ENCODE peak calls at places on chromosomes 4 and X, in nine cellular contexts. Z is stomach, T is SK-N-SH, O is K562, J is HepG2, E is transverse colon, R is sigmoid colon, X is upper lobe of left lung, U is GM12878. F is an unnamed sample.

GRCh38 chrX:270848-271367 is 10.3 kb upstream of the PLCXD1 start:
- DNase-seq in Z (peak; percentile 21), T (no peak), O (no peak), J (no peak), E (no peak), R (peak; percentile 63), X (peak; percentile 63), U (no peak), F (peak; percentile 41)

GRCh38 chrX:154019061-154019621 is 561 bp downstream of the IRAK1 start:
- DNase-seq in Z (no peak), T (peak; percentile 66), O (peak; percentile 29), J (no peak), E (peak; percentile 21), R (no peak), X (no peak), U (no peak), F (no peak)

GRCh38 chr4:121053601-121054143 is 18.7 kb downstream of the NDNF start:
- DNase-seq in Z (no peak), T (no peak), O (no peak), J (no peak), E (peak; percentile 70), R (no peak), X (no peak), U (no peak), F (no peak)

GRCh38 chr4:75254745-75255144 is 259.5 kb downstream of the RCHY1 start:
- DNase-seq in Z (no peak), T (no peak), O (no peak), J (no peak), E (no peak), R (no peak), X (no peak), U (no peak), F (no peak)

GRCh38 chr4:55013431-55013955 is 111.9 kb downstream of the KDR start:
- DNase-seq in Z (no peak), T (no peak), O (no peak), J (no peak), E (no peak), R (no peak), X (no peak), U (no peak), F (no peak)

GRCh38 chrX:150635952-150636351 is 57.2 kb upstream of the MTMR1 start:
- DNase-seq in Z (no peak), T (no peak), O (no peak), J (no peak), E (no peak), R (no peak), X (no peak), U (peak; percentile 5), F (no peak)

GRCh38 chr4:152530600-152530999 is 5.3 kb downstream of the FBXW7 start:
- DNase-seq in Z (no peak), T (no peak), O (no peak), J (no peak), E (no peak), R (no peak), X (no peak), U (no peak), F (no peak)

GRCh38 chr4:8410066-8410600 is 30.4 kb downstream of the ACOX3 start:
- DNase-seq in Z (no peak), T (no peak), O (no peak), J (no peak), E (no peak), R (no peak), X (no peak), U (no peak), F (no peak)

GRCh38 chr4:124337874-124338273 is 374.7 kb downstream of the ANKRD50 start:
- DNase-seq in Z (no peak), T (peak; percentile 48), O (peak; percentile 5), J (no peak), E (no peak), R (no peak), X (no peak), U (no peak), F (no peak)

GRCh38 chrX:153554519-153555167 is 37.2 kb downstream of the ATP2B3 start:
- DNase-seq in Z (peak; percentile 61), T (peak; percentile 85), O (peak; percentile 68), J (peak; percentile 27), E (peak; percentile 69), R (peak; percentile 82), X (peak; percentile 47), U (no peak), F (no peak)

GRCh38 chr4:67587156-67587555 is 28.6 kb downstream of the STAP1 start:
- DNase-seq in Z (no peak), T (no peak), O (no peak), J (no peak), E (no peak), R (no peak), X (no peak), U (no peak), F (no peak)

GRCh38 chr4:144861471-144861870 is 215.5 kb downstream of the HHIP start:
- DNase-seq in Z (no peak), T (no peak), O (no peak), J (peak; percentile 25), E (no peak), R (no peak), X (no peak), U (no peak), F (no peak)

GRCh38 chr4:78622253-78622979 is 70.8 kb downstream of the ANXA3 start:
- DNase-seq in Z (no peak), T (no peak), O (peak; percentile 66), J (peak; percentile 29), E (peak; percentile 32), R (no peak), X (no peak), U (no peak), F (no peak)

GRCh38 chr4:128720270-128720669 is 89.2 kb upstream of the JADE1 start:
- DNase-seq in Z (no peak), T (no peak), O (peak; percentile 19), J (no peak), E (no peak), R (no peak), X (no peak), U (no peak), F (no peak)

GRCh38 chr4:182240161-182241130 is 2.8 kb upstream of the TENM3 start:
- DNase-seq in Z (no peak), T (peak; percentile 20), O (no peak), J (peak; percentile 81), E (no peak), R (no peak), X (no peak), U (no peak), F (no peak)

GRCh38 chrX:16930392-16930791 is 16.1 kb upstream of the REPS2 start:
- DNase-seq in Z (no peak), T (no peak), O (peak; percentile 21), J (no peak), E (no peak), R (no peak), X (no peak), U (no peak), F (no peak)

GRCh38 chr4:71270901-71271300 is 67.9 kb upstream of the SLC4A4 start:
- DNase-seq in Z (peak; percentile 33), T (peak; percentile 1), O (peak; percentile 11), J (peak; percentile 29), E (peak; percentile 28), R (no peak), X (no peak), U (no peak), F (no peak)

GRCh38 chr4:110211770-110212061 is 13.3 kb upstream of the ELOVL6 start:
- DNase-seq in Z (no peak), T (no peak), O (no peak), J (no peak), E (no peak), R (no peak), X (no peak), U (no peak), F (no peak)

GRCh38 chr4:5114911-5115310 is 63.6 kb downstream of the STK32B start:
- DNase-seq in Z (no peak), T (no peak), O (no peak), J (no peak), E (no peak), R (no peak), X (no peak), U (no peak), F (no peak)

DNA sequence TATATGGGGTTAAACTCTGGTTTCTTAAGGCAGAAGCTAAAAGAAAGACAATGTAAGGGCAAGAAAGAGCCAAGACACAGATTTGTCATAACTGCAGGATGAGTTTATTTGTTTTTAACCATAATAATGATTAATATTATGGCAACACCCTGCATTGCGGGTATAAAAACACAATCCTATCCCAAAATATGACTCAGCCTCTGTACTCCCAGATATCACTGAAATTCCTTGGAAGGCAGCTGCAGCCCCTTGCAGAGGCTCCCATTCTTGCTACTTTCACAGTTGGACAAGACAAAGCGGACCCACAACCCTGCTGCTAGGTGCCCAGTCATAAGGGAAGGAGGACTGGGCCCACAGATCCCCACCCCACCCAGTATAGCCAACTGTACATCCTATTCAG is 20.4 kb upstream of the FGF16 start:
- DNase-seq in Z (no peak), T (no peak), O (no peak), J (no peak), E (no peak), R (no peak), X (no peak), U (no peak), F (no peak)
- TF ChIP-seq POLR2AphosphoS5 in Z (no peak), T (no peak), O (no peak), J (no peak), E (no peak), R (no peak), X (no peak), U (no peak), F (no peak)

DNA sequence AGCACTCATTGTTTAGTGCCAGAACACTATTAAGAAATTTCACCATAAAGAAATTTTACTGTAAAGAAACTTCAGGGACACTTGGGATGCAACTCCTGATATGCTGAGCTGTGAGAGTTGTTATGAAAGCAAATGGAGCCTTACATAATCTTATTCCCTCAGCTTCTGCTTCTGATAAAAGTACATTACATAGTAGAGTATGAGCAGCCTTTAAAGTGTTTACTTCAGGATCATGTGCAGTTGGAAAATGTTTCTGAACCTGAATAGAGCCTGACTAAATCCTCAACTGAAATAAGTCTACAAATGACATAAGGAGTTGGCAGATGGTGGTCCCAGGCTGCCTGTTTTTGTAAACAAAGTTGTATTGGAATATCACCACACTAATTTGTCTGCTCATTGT is 19.3 kb downstream of the RASSF6 start:
- DNase-seq in Z (no peak), T (no peak), O (no peak), J (no peak), E (no peak), R (no peak), X (no peak), U (no peak), F (no peak)
- H3K27me3 ChIP-seq in Z (no peaks in the 10 kb centered on the region), T (peaks cover 26% of the 10 kb centered on the region), O (no peaks in the 10 kb centered on the region), J (no peaks in the 10 kb centered on the region), E (no peaks in the 10 kb centered on the region), R (no peaks in the 10 kb centered on the region), X (no peaks in the 10 kb centered on the region), U (no peaks in the 10 kb centered on the region), F (no peaks in the 10 kb centered on the region)

GRCh38 chr4:184457530-184458249 is 16.7 kb downstream of the IRF2 start:
- DNase-seq in Z (no peak), T (no peak), O (no peak), J (no peak), E (peak; percentile 52), R (no peak), X (no peak), U (no peak), F (no peak)
- TF ChIP-seq EP300 in Z (no peak), T (no peak), O (no peak), J (no peak), E (no peak), R (no peak), X (no peak), U (no peak), F (no peak)

DNA sequence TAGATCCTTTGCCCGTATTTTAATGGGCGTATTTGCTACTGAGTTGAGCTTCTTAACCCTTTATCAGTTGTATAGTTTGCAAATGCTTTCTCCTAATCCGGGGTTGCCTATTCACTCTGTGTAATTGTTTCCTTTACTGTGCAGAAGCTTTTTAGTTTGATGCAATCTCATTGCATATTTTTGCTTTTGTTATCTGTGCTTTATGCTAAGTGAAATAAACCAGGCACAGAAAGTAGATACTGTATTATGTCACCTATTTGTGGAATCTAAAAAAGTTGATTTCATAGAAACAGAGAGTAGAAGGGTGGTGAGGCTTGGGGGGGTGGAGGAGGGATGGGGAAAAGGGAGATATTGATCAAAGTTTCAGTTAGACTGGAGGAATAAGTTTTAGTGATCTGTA is 17.7 kb downstream of the OGT start:
- DNase-seq in Z (no peak), T (no peak), O (no peak), J (no peak), E (no peak), R (no peak), X (no peak), U (no peak), F (no peak)
- TF ChIP-seq POLR2AphosphoS5 in Z (no peak), T (no peak), O (no peak), J (no peak), E (no peak), R (no peak), X (no peak), U (no peak), F (no peak)